ENCODE peak calls at places on chromosomes 13 and 19, in four cellular contexts. C is breast epithelium, Q is transverse colon, M is H54. X is an unnamed sample.

GRCh38 chr13:40653558-40654318 is 12.7 kb downstream of the FOXO1 start:
- DNase-seq in C (no peak), Q (no peak), M (no peak), X (no peak)

GRCh38 chr19:34943861-34944573 is 17.3 kb downstream of the ZNF30 start:
- DNase-seq in C (no peak), Q (no peak), M (no peak), X (no peak)

GRCh38 chr13:26208292-26208691 is 13.8 kb downstream of the RNF6 start:
- DNase-seq in C (no peak), Q (no peak), M (no peak), X (no peak)

GRCh38 chr19:49761625-49762311 is 1.3 kb downstream of the TSKS start:
- DNase-seq in C (no peak), Q (no peak), M (no peak), X (no peak)

GRCh38 chr19:47768604-47769003 is 9.9 kb upstream of the SELENOW start:
- DNase-seq in C (no peak), Q (no peak), M (no peak), X (no peak)

GRCh38 chr13:42574435-42575311 is 721 bp downstream of the TNFSF11 start:
- DNase-seq in C (no peak), Q (no peak), M (no peak), X (no peak)

GRCh38 chr13:70960841-70961443 is 852.7 kb upstream of the KLHL1 start:
- DNase-seq in C (no peak), Q (no peak), M (no peak), X (no peak)

GRCh38 chr13:42906257-42906656 is 85.8 kb downstream of the EPSTI1 start:
- DNase-seq in C (no peak), Q (no peak), M (no peak), X (no peak)

GRCh38 chr19:3580156-3580955 is 4.9 kb upstream of the GIPC3 start:
- DNase-seq in C (no peak), Q (no peak), M (peak; percentile 94), X (no peak)

GRCh38 chr19:53906211-53907192 is 2.6 kb upstream of the CACNG7 start:
- DNase-seq in C (no peak), Q (peak; percentile 36), M (peak; percentile 98), X (peak; percentile 30)

GRCh38 chr13:84574851-84575250 is 692.6 kb upstream of the SLITRK1 start:
- DNase-seq in C (no peak), Q (no peak), M (no peak), X (no peak)

GRCh38 chr19:53157601-53158000 is 1.3 kb downstream of the ZNF347 start:
- DNase-seq in C (no peak), Q (no peak), M (no peak), X (no peak)

GRCh38 chr13:106795847-106796246 is 227.9 kb upstream of the ARGLU1 start:
- DNase-seq in C (no peak), Q (no peak), M (no peak), X (no peak)

GRCh38 chr19:45876411-45877197 is 9.3 kb downstream of the IRF2BP1 start:
- DNase-seq in C (peak; percentile 72), Q (peak; percentile 57), M (no peak), X (peak; percentile 85)

GRCh38 chr19:6017576-6017975 is 39.6 kb upstream of the RANBP3 start:
- DNase-seq in C (no peak), Q (no peak), M (no peak), X (no peak)

GRCh38 chr19:42048992-42049391 is 21.0 kb downstream of the GRIK5 start:
- DNase-seq in C (no peak), Q (peak; percentile 32), M (no peak), X (no peak)

GRCh38 chr13:40031031-40031430 is 375.6 kb downstream of the COG6 start:
- DNase-seq in C (no peak), Q (no peak), M (no peak), X (no peak)

GRCh38 chr19:47272448-47273312 is 2.0 kb upstream of the INAFM1 start:
- DNase-seq in C (peak; percentile 65), Q (peak; percentile 64), M (no peak), X (peak; percentile 57)

GRCh38 chr13:61880576-61881283 is 465.1 kb upstream of the PCDH20 start:
- DNase-seq in C (no peak), Q (no peak), M (peak; percentile 12), X (peak; percentile 3)

GRCh38 chr13:72763411-72763810 is 18.3 kb downstream of the DIS3 start:
- DNase-seq in C (no peak), Q (no peak), M (no peak), X (no peak)

GRCh38 chr13:22316494-22317025 is 645.7 kb downstream of the FGF9 start:
- DNase-seq in C (no peak), Q (peak; percentile 26), M (no peak), X (no peak)

GRCh38 chr13:78426183-78426582 is 177.2 kb downstream of the POU4F1 start:
- DNase-seq in C (no peak), Q (no peak), M (no peak), X (no peak)

GRCh38 chr19:3351702-3352447 is 14.5 kb upstream of the NFIC start:
- DNase-seq in C (no peak), Q (no peak), M (no peak), X (no peak)

GRCh38 chr13:45206340-45206739 is 5.5 kb upstream of the KCTD4 start:
- DNase-seq in C (no peak), Q (no peak), M (no peak), X (no peak)

GRCh38 chr13:112638157-112638750 is 50.3 kb upstream of the TUBGCP3 start:
- DNase-seq in C (no peak), Q (no peak), M (no peak), X (no peak)

GRCh38 chr13:33611016-33611805 is 206.7 kb upstream of the RFC3 start:
- DNase-seq in C (peak; percentile 22), Q (peak; percentile 10), M (no peak), X (peak; percentile 63)

GRCh38 chr19:30049844-30050667 is 108.0 kb downstream of the URI1 start:
- DNase-seq in C (no peak), Q (no peak), M (no peak), X (no peak)

GRCh38 chr19:13102666-13103584 is at the start of gene LYL1:
- DNase-seq in C (no peak), Q (peak; percentile 76), M (no peak), X (no peak)
- TF ChIP-seq POLR2A in C (no peak), Q (peak; percentile 31), M (no peak), X (peak; percentile 1)

GRCh38 chr19:33080761-33081681 is at the start of gene GPATCH1:
- DNase-seq in C (peak; percentile 79), Q (peak; percentile 91), M (peak; percentile 92), X (peak; percentile 83)
- TF ChIP-seq POLR2A in C (peak; percentile 13), Q (peak; percentile 62), M (peak; percentile 76), X (peak; percentile 61)

GRCh38 chr19:8412783-8413592 is at the start of gene MARCHF2:
- DNase-seq in C (peak; percentile 97), Q (peak; percentile 97), M (peak; percentile 96), X (peak; percentile 98)
- TF ChIP-seq POLR2A in C (no peak), Q (no peak), M (peak; percentile 34), X (no peak)

DNA sequence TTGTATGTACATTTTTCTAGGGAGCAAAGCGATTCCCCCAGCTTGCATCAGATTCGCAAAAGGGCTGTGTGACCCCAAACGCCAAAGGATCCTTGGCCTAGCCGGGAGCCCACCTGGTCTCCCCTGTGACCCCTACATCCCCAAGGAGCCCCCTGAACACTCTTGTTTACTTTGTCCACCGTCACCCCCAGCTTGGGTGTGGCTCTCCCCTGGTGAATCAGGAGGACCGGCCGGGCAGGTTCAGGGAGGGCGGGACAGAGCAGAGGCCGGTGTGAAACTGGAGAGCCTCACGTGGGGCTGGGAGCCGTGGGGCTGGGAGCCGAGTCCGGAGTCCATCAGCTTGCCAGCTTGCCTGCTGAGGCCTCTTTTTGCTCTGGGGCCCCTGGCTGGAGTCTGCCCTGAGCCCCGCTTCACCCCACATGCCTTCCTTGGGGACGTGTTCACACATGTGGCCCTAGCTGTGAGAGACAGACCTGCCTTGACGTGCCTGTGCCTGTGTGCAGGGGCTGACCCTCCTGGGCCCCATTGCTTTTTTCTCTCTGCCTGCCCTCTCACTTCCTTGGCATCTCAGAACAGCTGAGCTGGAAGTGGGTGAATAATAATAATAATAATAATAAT is 2.0 kb downstream of the ITPKC start:
- DNase-seq in C (peak; percentile 91), Q (peak; percentile 93), M (peak; percentile 74), X (peak; percentile 85)
- TF ChIP-seq POLR2A in C (peak; percentile 53), Q (peak; percentile 41), M (no peak), X (peak; percentile 58)

GRCh38 chr19:17333611-17334413 is 843 bp downstream of the ANO8 start:
- DNase-seq in C (no peak), Q (peak; percentile 53), M (peak; percentile 95), X (peak; percentile 55)
- TF ChIP-seq POLR2A in C (no peak), Q (no peak), M (no peak), X (no peak)

GRCh38 chr19:19513671-19514070 is 1.7 kb downstream of the TSSK6 start:
- DNase-seq in C (no peak), Q (no peak), M (no peak), X (no peak)

GRCh38 chr19:19514881-19515763 is at the start of gene TSSK6:
- DNase-seq in C (no peak), Q (no peak), M (no peak), X (no peak)

GRCh38 chr19:19517235-19517619 is 1.2 kb downstream of the NDUFA13 start:
- DNase-seq in C (no peak), Q (no peak), M (no peak), X (no peak)

GRCh38 chr19:19514215-19514633 is 1.1 kb downstream of the TSSK6 start:
- DNase-seq in C (no peak), Q (peak; percentile 60), M (no peak), X (peak; percentile 50)

DNA sequence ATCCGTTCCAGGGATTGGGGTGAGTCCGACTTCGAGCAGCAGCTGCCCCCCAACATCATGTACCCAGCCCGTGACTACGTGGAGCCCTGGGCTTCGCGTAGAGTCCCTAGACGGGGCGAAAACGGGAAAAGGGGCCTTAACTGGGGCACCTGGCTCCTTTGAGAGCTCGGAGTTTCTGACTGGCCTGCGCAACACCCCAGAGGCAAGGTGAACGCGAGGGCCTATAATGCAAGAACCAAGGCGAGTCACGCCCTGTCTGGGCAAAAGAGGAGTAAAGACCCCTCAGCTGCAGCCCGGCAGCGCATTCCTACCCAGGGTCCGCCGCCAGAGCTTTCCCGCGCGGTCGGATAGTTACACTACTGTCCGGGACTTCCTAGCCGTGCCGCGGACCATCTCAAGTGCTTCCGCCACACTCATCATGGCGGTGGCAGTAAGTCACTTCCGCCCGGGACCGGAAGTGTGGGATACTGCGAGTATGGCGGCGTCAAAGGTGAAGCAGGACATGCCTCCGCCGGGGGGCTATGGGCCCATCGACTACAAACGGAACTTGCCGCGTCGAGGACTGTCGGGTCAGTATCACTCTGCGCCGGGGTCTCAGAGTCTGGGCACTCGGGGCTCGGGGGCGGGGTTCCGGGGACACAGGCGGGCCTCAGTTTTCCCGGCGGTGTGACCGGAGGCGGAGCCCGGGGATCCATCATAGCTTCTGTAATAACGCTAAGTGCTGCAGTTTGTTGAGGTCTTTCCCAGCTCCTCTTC is at the start of gene NDUFA13:
- DNase-seq in C (peak; percentile 92), Q (peak; percentile 95), M (peak; percentile 90), X (peak; percentile 94)
- TF ChIP-seq POLR2A in C (peak; percentile 78), Q (peak; percentile 85), M (peak; percentile 75), X (peak; percentile 51)